ENCODE peak calls at places on chromosomes 1 and 21, in six cellular contexts. M is pulmonary artery endothelial cell, J is DMS153, O is lung microvascular endothelial cell, P is AML-193, C is upper lobe of right lung. V is an unnamed sample.

GRCh38 chr1:212313616-212314015 is 28.4 kb downstream of the PPP2R5A start:
- DNase-seq in C (no peak), M (no peak), P (no peak), O (no peak), J (no peak), V (no peak)

GRCh38 chr1:248824301-248824700 is 1.4 kb downstream of the SH3BP5L start:
- DNase-seq in O (no peak), P (no peak), C (no peak), J (no peak), M (no peak), V (no peak)

GRCh38 chr1:203271018-203271743 is 34.1 kb upstream of the BTG2 start:
- DNase-seq in J (peak), M (no peak), C (peak), O (peak), P (peak), V (peak)

GRCh38 chr1:194870860-194871259 is 1684.4 kb upstream of the B3GALT2 start:
- DNase-seq in P (no peak), M (no peak), J (no peak), C (no peak), O (no peak), V (no peak)

GRCh38 chr1:58660105-58660504 is 39.8 kb downstream of the MYSM1 start:
- DNase-seq in M (no peak), C (no peak), J (no peak), O (no peak), P (no peak), V (no peak)

GRCh38 chr1:27970401-27970800 is 10.6 kb downstream of the XKR8 start:
- DNase-seq in P (no peak), M (no peak), O (peak), J (no peak), C (no peak), V (peak)

GRCh38 chr1:75632350-75632949 is 21.5 kb upstream of the SLC44A5 start:
- DNase-seq in C (no peak), O (peak), P (peak), J (peak), M (no peak), V (no peak)

GRCh38 chr1:239786464-239786863 is 305.2 kb upstream of the FMN2 start:
- DNase-seq in C (no peak), O (no peak), M (no peak), P (no peak), J (no peak), V (no peak)

GRCh38 chr1:219784660-219785391 is 143.5 kb downstream of the SLC30A10 start:
- DNase-seq in O (no peak), C (no peak), J (no peak), P (no peak), M (no peak), V (no peak)

GRCh38 chr1:3483801-3484444 is 29.5 kb downstream of the ARHGEF16 start:
- DNase-seq in P (peak), M (no peak), O (peak), C (no peak), J (no peak), V (peak)

GRCh38 chr1:214427871-214428277 is 123.5 kb downstream of the PTPN14 start:
- DNase-seq in M (peak), J (peak), O (peak), C (no peak), P (peak), V (no peak)

GRCh38 chr1:209583408-209583807 is at the start of gene CAMK1G:
- DNase-seq in J (no peak), P (no peak), M (no peak), O (peak), C (no peak), V (no peak)

GRCh38 chr1:109253803-109254620 is 4.7 kb downstream of the CELSR2 start:
- DNase-seq in P (no peak), C (no peak), J (no peak), O (no peak), M (no peak), V (no peak)

GRCh38 chr1:55446351-55446750 is 231.2 kb upstream of the USP24 start:
- DNase-seq in J (no peak), M (no peak), O (no peak), P (no peak), C (no peak), V (no peak)

GRCh38 chr1:233389867-233390266 is 62.3 kb downstream of the MAP3K21 start:
- DNase-seq in J (no peak), P (no peak), C (no peak), M (no peak), O (no peak), V (no peak)

GRCh38 chr1:221994274-221994698 is 252.4 kb upstream of the DUSP10 start:
- DNase-seq in P (no peak), M (no peak), O (no peak), C (no peak), J (no peak), V (no peak)

GRCh38 chr1:109933856-109934711 is 23.4 kb downstream of the CSF1 start:
- DNase-seq in M (no peak), P (peak), C (no peak), O (peak), J (no peak), V (no peak)

GRCh38 chr1:177163844-177164379 is 600 bp downstream of the ASTN1 start:
- DNase-seq in O (no peak), C (no peak), M (no peak), P (no peak), J (no peak), V (no peak)

GRCh38 chr1:195373831-195374230 is 1234.4 kb downstream of the KCNT2 start:
- DNase-seq in M (no peak), J (no peak), O (no peak), C (no peak), P (no peak), V (no peak)

GRCh38 chr1:215543191-215543606 is 23.9 kb upstream of the KCTD3 start:
- DNase-seq in M (no peak), C (no peak), P (peak), O (no peak), J (no peak), V (no peak)

GRCh38 chr1:41482906-41483895 is 1.3 kb downstream of the EDN2 start:
- DNase-seq in C (peak), O (no peak), M (no peak), J (no peak), P (no peak), V (peak)

GRCh38 chr1:100834779-100835645 is 59.6 kb downstream of the EXTL2 start:
- DNase-seq in J (no peak), P (peak), C (no peak), M (no peak), O (peak), V (no peak)

GRCh38 chr21:31182231-31183129 is 144.2 kb upstream of the KRTAP19-8 start:
- DNase-seq in J (no peak), M (no peak), C (no peak), P (no peak), O (no peak), V (no peak)

GRCh38 chr1:102578806-102579205 is 529.5 kb downstream of the COL11A1 start:
- DNase-seq in J (no peak), O (no peak), P (no peak), C (no peak), M (no peak), V (no peak)